ENCODE peak calls at places on chromosomes 1 and 21, in eight cellular contexts. F is NT2/D1; G is left cardiac atrium; D is naive thymus-derived CD4-positive, alpha-beta T cell; Y is GF-D8; B is T-cell; P is Calu3; U is NCI-H82. H is an unnamed sample.
A peak's percentile ranks its signal among the peaks of the same experiment; 100 is the strongest.

GRCh38 chr1:197692965-197693364 is 82.3 kb downstream of the DENND1B start:
- DNase-seq in F (no peak), G (no peak), D (no peak), Y (no peak), B (no peak), P (no peak), U (no peak), H (no peak)

GRCh38 chr1:186178426-186179043 is 196.5 kb downstream of the TPR start:
- DNase-seq in F (no peak), G (no peak), D (no peak), Y (no peak), B (no peak), P (no peak), U (no peak), H (no peak)

GRCh38 chr1:28064064-28064463 is 24.3 kb downstream of the EYA3 start:
- DNase-seq in F (no peak), G (no peak), D (no peak), Y (no peak), B (no peak), P (no peak), U (no peak), H (no peak)

GRCh38 chr1:1305300-1306069 is 2.2 kb downstream of the ACAP3 start:
- DNase-seq in F (no peak), G (peak; percentile 78), D (peak; percentile 60), Y (peak; percentile 71), B (peak; percentile 69), P (peak; percentile 66), U (peak; percentile 96), H (peak; percentile 83)

GRCh38 chr1:156641761-156642264 is at the start of gene BCAN:
- DNase-seq in F (no peak), G (no peak), D (no peak), Y (no peak), B (no peak), P (no peak), U (peak; percentile 86), H (peak; percentile 52)

GRCh38 chr1:104648269-104648691 is 898.6 kb downstream of the AMY1C start:
- DNase-seq in F (peak; percentile 48), G (no peak), D (no peak), Y (no peak), B (no peak), P (no peak), U (peak; percentile 84), H (no peak)

GRCh38 chr1:24102966-24103365 is 9.0 kb downstream of the MYOM3 start:
- DNase-seq in F (no peak), G (peak; percentile 68), D (no peak), Y (no peak), B (no peak), P (peak; percentile 32), U (no peak), H (peak; percentile 87)

GRCh38 chr1:172537366-172537765 is 4.4 kb downstream of the SUCO start:
- DNase-seq in F (no peak), G (no peak), D (no peak), Y (no peak), B (no peak), P (no peak), U (no peak), H (no peak)

GRCh38 chr1:34360574-34360973 is 183.9 kb downstream of the C1orf94 start:
- DNase-seq in F (no peak), G (no peak), D (no peak), Y (no peak), B (no peak), P (no peak), U (no peak), H (no peak)

GRCh38 chr1:219304227-219305226 is 130.8 kb downstream of the LYPLAL1 start:
- DNase-seq in F (no peak), G (no peak), D (no peak), Y (no peak), B (no peak), P (peak; percentile 27), U (no peak), H (peak; percentile 57)

GRCh38 chr21:42833859-42834729 is 45.2 kb downstream of the WDR4 start:
- DNase-seq in F (no peak), G (no peak), D (no peak), Y (no peak), B (no peak), P (no peak), U (peak; percentile 50), H (peak; percentile 9)

GRCh38 chr1:227120827-227121226 is 180.7 kb downstream of the COQ8A start:
- DNase-seq in F (no peak), G (no peak), D (no peak), Y (no peak), B (no peak), P (no peak), U (no peak), H (no peak)

GRCh38 chr21:43809853-43810504 is 20.6 kb downstream of the RRP1 start:
- DNase-seq in F (no peak), G (no peak), D (no peak), Y (no peak), B (no peak), P (no peak), U (peak; percentile 26), H (no peak)

GRCh38 chr1:211420389-211420788 is 71.6 kb downstream of the RD3 start:
- DNase-seq in F (no peak), G (no peak), D (no peak), Y (no peak), B (no peak), P (no peak), U (no peak), H (no peak)

GRCh38 chr1:76687324-76688018 is 179.8 kb upstream of the ST6GALNAC5 start:
- DNase-seq in F (no peak), G (no peak), D (no peak), Y (no peak), B (no peak), P (peak; percentile 7), U (no peak), H (no peak)

GRCh38 chr1:227946624-227947424 is 908 bp downstream of the WNT9A start:
- DNase-seq in F (peak; percentile 80), G (peak; percentile 78), D (peak; percentile 52), Y (peak; percentile 35), B (peak; percentile 45), P (peak; percentile 95), U (peak; percentile 76), H (peak; percentile 90)

GRCh38 chr1:212609701-212610574 is 1.4 kb downstream of the ATF3 start:
- DNase-seq in F (no peak), G (no peak), D (no peak), Y (no peak), B (no peak), P (no peak), U (peak; percentile 58), H (no peak)

GRCh38 chr1:19597463-19598309 is 46.4 kb upstream of the NBL1 start:
- DNase-seq in F (peak; percentile 1), G (no peak), D (peak; percentile 82), Y (peak; percentile 31), B (peak; percentile 75), P (no peak), U (peak; percentile 72), H (no peak)

GRCh38 chr1:21818661-21819060 is 6.6 kb downstream of the LDLRAD2 start:
- DNase-seq in F (no peak), G (peak; percentile 62), D (peak; percentile 14), Y (no peak), B (peak; percentile 33), P (no peak), U (peak; percentile 70), H (peak; percentile 56)

GRCh38 chr21:29261555-29262540 is 36.9 kb upstream of the BACH1 start:
- DNase-seq in F (no peak), G (no peak), D (no peak), Y (no peak), B (no peak), P (no peak), U (no peak), H (no peak)

GRCh38 chr21:46604975-46605758 is at the start of gene S100B:
- DNase-seq in F (no peak), G (no peak), D (peak; percentile 40), Y (no peak), B (peak; percentile 33), P (no peak), U (no peak), H (peak; percentile 45)

GRCh38 chr21:46078322-46078981 is 19.5 kb upstream of the COL6A2 start:
- DNase-seq in F (no peak), G (peak; percentile 50), D (no peak), Y (no peak), B (no peak), P (no peak), U (no peak), H (no peak)

GRCh38 chr21:42062543-42063022 is 8.5 kb upstream of the UMODL1 start:
- DNase-seq in F (no peak), G (no peak), D (peak; percentile 98), Y (no peak), B (peak; percentile 97), P (no peak), U (no peak), H (peak; percentile 51)

GRCh38 chr1:235946570-235946981 is 79.9 kb upstream of the LYST start:
- DNase-seq in F (no peak), G (no peak), D (no peak), Y (peak; percentile 80), B (no peak), P (peak; percentile 15), U (no peak), H (no peak)

GRCh38 chr1:47809301-47810084 is 187.7 kb downstream of the TRABD2B start:
- DNase-seq in F (no peak), G (no peak), D (no peak), Y (no peak), B (no peak), P (no peak), U (no peak), H (no peak)

GRCh38 chr21:37032877-37033471 is 26.5 kb downstream of the RIPPLY3 start:
- DNase-seq in F (no peak), G (no peak), D (no peak), Y (no peak), B (no peak), P (peak; percentile 2), U (no peak), H (no peak)